ENCODE peak calls at places on chromosomes 13 and 19, in five cellular contexts. J is left ventricle myocardium inferior, N is GM23248, O is body of pancreas, I is IMR-90. X is an unnamed sample. For H3K36me3 and H3K9me3, the result is how much of the 10 kb centered on the place peaks cover.

GRCh38 chr13:68190826-68191225 is 960.7 kb upstream of the PCDH9 start:
- DNase-seq in N (no peak), O (no peak), J (no peak), I (no peak), X (no peak)

GRCh38 chr19:10335149-10336053 is 2.1 kb upstream of the RAVER1 start:
- DNase-seq in O (no peak), J (no peak), I (no peak), N (no peak), X (no peak)

GRCh38 chr13:51763486-51763885 is 40.5 kb downstream of the DHRS12 start:
- DNase-seq in J (no peak), O (no peak), N (no peak), I (no peak), X (no peak)

GRCh38 chr13:25136872-25137623 is 35.0 kb downstream of the AMER2 start:
- DNase-seq in N (no peak), I (no peak), O (no peak), J (no peak), X (no peak)

GRCh38 chr13:99949657-99950413 is 21.7 kb downstream of the ZIC5 start:
- DNase-seq in O (no peak), I (no peak), J (no peak), N (no peak), X (no peak)

GRCh38 chr19:8612807-8613171 is 2.3 kb upstream of the ADAMTS10 start:
- DNase-seq in N (no peak), O (no peak), J (no peak), I (no peak), X (no peak)

GRCh38 chr13:98984983-98985382 is 7.1 kb upstream of the DOCK9 start:
- DNase-seq in O (no peak), I (no peak), J (no peak), N (no peak), X (no peak)

GRCh38 chr19:15210323-15210774 is 9.6 kb upstream of the NOTCH3 start:
- DNase-seq in I (peak), J (peak), O (peak), N (peak), X (peak)

GRCh38 chr19:38047048-38047435 is 140.0 kb downstream of the SIPA1L3 start:
- DNase-seq in N (no peak), J (no peak), I (no peak), O (no peak), X (no peak)

GRCh38 chr13:83881917-83882625 is at the start of gene SLITRK1:
- DNase-seq in O (peak), N (peak), I (peak), J (no peak), X (peak)

GRCh38 chr13:31742102-31742695 is 2.9 kb downstream of the RXFP2 start:
- DNase-seq in J (peak), N (peak), I (peak), O (peak), X (peak)

GRCh38 chr13:30871713-30872029 is 34.4 kb upstream of the MEDAG start:
- DNase-seq in O (no peak), N (no peak), I (no peak), J (no peak), X (no peak)

GRCh38 chr19:52993342-52994178 is 20.2 kb upstream of the ERVV-1 start:
- DNase-seq in J (peak), I (peak), N (peak), O (peak), X (peak)

GRCh38 chr13:77565635-77566034 is 30.1 kb downstream of the SCEL start:
- DNase-seq in I (peak), N (peak), J (no peak), O (no peak), X (no peak)

GRCh38 chr13:27455331-27455855 is 5.0 kb upstream of the MTIF3 start:
- DNase-seq in J (no peak), O (no peak), I (no peak), N (peak), X (no peak)

GRCh38 chr13:103471896-103472295 is 405.7 kb upstream of the SLC10A2 start:
- DNase-seq in I (no peak), J (no peak), O (no peak), N (no peak), X (no peak)

GRCh38 chr13:105848494-105848893 is 687.0 kb downstream of the EFNB2 start:
- DNase-seq in I (no peak), N (no peak), J (no peak), O (no peak), X (no peak)

GRCh38 chr13:35554972-35555623 is 78.6 kb upstream of the MAB21L1 start:
- DNase-seq in N (peak), I (no peak), J (no peak), O (no peak), X (no peak)

GRCh38 chr13:112438515-112438914 is 62.4 kb downstream of the SPACA7 start:
- DNase-seq in J (no peak), N (no peak), I (no peak), O (no peak), X (no peak)

GRCh38 chr13:22883262-22883840 is 297.4 kb upstream of the SGCG start:
- DNase-seq in N (no peak), J (no peak), O (no peak), I (no peak), X (no peak)

GRCh38 chr13:71879129-71879535 is 12.1 kb upstream of the DACH1 start:
- DNase-seq in I (peak), J (no peak), N (peak), O (peak), X (peak)

GRCh38 chr19:42206871-42207755 is 10.4 kb downstream of the DEDD2 start:
- DNase-seq in O (no peak), N (peak), I (peak), J (no peak), X (no peak)

GRCh38 chr13:98265669-98266551 is 88.8 kb upstream of the RNF113B start:
- DNase-seq in N (peak), I (peak), O (peak), J (no peak), X (peak)

GRCh38 chr13:67120872-67121531 is 109.1 kb downstream of the PCDH9 start:
- DNase-seq in O (no peak), I (peak), J (no peak), N (no peak), X (no peak)

DNA sequence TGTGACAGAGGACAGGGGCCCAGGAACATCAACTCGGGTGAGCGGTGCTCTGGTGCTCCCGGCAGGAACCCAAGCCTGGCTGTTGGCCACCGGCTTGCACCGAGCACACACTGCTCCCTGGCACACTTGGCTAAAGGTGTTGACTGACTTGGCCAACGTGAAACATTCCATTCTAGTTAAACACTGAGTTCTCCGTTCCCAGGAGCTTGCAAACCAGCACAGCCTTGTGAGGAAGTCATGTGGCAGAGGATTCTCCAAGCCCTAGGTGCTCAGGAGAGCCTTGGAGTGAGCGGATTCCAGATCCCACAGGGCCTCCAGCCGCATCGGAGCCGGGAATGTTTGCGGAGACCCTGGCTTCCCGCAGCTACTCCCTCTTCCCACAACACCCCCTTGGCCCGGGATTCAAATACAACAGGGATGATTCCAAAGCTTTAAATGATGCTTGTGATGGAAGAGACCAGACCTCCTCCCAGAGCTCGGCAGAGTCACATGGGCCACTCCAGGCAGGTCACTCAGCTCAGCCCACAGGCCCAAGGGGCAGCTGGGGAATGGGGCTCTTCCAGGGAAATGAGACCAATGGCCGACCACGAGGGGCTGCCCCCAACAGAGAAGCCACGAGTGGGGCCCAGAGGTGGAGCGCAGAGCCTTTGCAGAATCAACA is 2.9 kb downstream of the C13orf46 start:
- DNase-seq in I (peak), J (peak), N (peak), O (peak), X (no peak)
- H3K36me3 ChIP-seq in I (half or more), J (under half), N (under half), O (under half), X (under half)

DNA sequence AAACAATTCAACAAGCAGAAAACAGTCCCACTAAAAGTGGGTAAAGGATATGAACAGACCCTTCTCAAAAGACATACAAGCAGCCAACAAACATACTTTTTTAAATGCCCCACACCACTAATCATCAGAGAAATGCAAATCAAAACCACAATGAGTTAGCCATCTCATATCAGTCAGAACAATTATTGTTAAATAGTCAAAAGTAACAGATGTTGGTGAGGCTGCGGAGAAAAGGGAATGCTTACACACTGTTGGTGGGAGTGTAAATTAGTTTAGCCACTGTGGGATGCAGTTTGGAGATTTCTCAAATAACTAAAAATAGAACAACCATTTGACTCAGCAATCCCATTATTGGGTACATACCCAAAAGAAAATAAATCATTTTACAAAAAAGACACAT is 8.7 kb downstream of the ZNF529 start:
- DNase-seq in O (no peak), J (no peak), I (no peak), N (no peak), X (no peak)
- H3K9me3 ChIP-seq in O (under half), J (half or more), I (under half), N (under half), X (under half)

GRCh38 chr19:49924004-49924880 is 4.8 kb upstream of the ATF5 start:
- DNase-seq in J (no peak), O (no peak), N (no peak), I (no peak), X (no peak)

GRCh38 chr19:49925486-49925885 is 3.5 kb upstream of the ATF5 start:
- DNase-seq in O (no peak), J (no peak), I (no peak), N (no peak), X (no peak)

GRCh38 chr19:49923055-49924003 is 5.7 kb upstream of the ATF5 start:
- DNase-seq in J (no peak), N (no peak), O (no peak), I (no peak), X (no peak)

GRCh38 chr19:49920624-49921363 is 8.2 kb upstream of the ATF5 start:
- DNase-seq in I (no peak), O (no peak), N (no peak), J (no peak), X (no peak)

DNA sequence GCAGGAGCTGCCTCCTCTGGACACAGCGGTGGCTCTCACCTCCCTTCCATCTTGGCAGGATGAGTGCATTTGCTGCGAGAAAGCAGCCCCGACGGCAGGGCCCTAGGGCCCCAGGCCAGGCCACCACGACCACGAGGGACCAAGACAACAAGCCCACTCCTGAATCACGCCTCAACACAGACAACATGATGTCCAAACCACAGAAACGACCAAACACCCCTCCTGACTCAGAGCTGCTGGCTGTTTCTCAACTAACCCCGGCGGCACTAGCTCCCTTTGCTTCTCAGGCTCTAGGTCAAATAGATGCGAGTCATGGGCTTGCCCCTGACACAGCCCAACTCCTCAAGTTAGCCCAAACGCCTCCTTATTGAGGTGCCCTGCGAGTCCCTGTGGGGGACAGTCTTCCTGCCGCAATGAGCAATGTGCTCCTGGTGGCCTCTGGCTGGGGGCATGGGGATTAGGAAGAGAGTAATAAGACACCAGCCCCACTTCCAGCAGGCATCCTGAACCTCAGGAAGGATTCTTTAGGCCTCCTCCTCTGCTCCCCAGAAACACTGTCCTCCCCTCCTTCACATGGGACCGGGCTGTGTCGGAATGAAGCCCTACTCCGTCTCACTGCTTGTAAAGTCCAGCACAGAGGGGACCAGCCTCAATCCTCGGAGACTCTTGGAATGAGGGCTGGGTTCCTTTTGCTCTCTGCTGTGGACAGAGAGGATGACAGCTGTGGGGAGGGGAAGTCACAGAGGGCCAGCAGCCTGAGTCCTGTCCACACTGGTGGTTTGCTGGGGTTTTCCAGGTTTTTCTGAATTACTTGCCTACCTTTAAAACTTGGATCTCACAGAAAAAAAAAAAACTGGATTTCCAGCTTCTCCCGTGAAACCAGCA is 6.9 kb upstream of the ATF5 start:
- DNase-seq in O (no peak), N (peak), J (no peak), I (peak), X (peak)
- H3K36me3 ChIP-seq in O (under half), N (under half), J (half or more), I (under half), X (half or more)

GRCh38 chr19:51614789-51615188 is 15.4 kb downstream of the SIGLEC5 start:
- DNase-seq in O (no peak), I (no peak), N (no peak), J (no peak), X (no peak)

GRCh38 chr19:51607077-51607476 is 23.1 kb downstream of the SIGLEC5 start:
- DNase-seq in O (no peak), J (no peak), N (no peak), I (no peak), X (no peak)

GRCh38 chr19:51607920-51608562 is 22.2 kb downstream of the SIGLEC5 start:
- DNase-seq in I (peak), N (peak), O (peak), J (peak), X (peak)

GRCh38 chr19:51615991-51616390 is 14.2 kb downstream of the SIGLEC5 start:
- DNase-seq in I (no peak), N (no peak), J (no peak), O (no peak), X (no peak)

GRCh38 chr19:51610576-51610975 is 19.6 kb downstream of the SIGLEC5 start:
- DNase-seq in J (no peak), I (no peak), O (no peak), N (no peak), X (no peak)
- H3K9me3 ChIP-seq in J (under half), I (under half), O (under half), N (under half), X (under half)

DNA sequence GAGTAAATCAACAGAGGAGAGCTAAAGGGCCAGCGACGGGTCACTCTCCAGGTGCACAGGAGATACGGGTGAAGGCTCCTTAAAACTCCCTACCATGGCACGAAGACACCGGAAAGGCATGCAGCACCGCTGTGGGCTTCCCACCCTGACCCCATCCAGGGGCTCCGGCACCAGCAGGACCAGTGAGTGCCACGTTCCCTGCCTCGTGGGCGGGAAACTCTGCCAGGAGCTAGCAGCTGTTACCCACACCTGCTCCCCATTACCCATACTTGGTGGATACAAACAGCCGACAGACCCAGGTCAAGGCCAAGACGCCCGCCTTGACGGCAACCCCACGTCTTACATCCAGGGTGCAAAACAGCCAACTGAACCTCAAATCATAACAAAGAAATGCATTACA is 56.7 kb downstream of the GNG7 start:
- DNase-seq in I (no peak), O (no peak), J (no peak), N (no peak), X (no peak)
- H3K36me3 ChIP-seq in I (under half), O (under half), J (under half), N (under half), X (under half)

GRCh38 chr13:53254495-53254894 is 225.9 kb downstream of the OLFM4 start:
- DNase-seq in I (no peak), J (no peak), O (no peak), N (peak), X (peak)
- H3K9me3 ChIP-seq in I (under half), J (under half), O (under half), N (under half), X (under half)

GRCh38 chr19:54464624-54465266 is 1.2 kb upstream of the LENG9 start:
- DNase-seq in J (peak), I (peak), O (peak), N (peak), X (peak)
- H3K36me3 ChIP-seq in J (under half), I (under half), O (under half), N (under half), X (under half)

DNA sequence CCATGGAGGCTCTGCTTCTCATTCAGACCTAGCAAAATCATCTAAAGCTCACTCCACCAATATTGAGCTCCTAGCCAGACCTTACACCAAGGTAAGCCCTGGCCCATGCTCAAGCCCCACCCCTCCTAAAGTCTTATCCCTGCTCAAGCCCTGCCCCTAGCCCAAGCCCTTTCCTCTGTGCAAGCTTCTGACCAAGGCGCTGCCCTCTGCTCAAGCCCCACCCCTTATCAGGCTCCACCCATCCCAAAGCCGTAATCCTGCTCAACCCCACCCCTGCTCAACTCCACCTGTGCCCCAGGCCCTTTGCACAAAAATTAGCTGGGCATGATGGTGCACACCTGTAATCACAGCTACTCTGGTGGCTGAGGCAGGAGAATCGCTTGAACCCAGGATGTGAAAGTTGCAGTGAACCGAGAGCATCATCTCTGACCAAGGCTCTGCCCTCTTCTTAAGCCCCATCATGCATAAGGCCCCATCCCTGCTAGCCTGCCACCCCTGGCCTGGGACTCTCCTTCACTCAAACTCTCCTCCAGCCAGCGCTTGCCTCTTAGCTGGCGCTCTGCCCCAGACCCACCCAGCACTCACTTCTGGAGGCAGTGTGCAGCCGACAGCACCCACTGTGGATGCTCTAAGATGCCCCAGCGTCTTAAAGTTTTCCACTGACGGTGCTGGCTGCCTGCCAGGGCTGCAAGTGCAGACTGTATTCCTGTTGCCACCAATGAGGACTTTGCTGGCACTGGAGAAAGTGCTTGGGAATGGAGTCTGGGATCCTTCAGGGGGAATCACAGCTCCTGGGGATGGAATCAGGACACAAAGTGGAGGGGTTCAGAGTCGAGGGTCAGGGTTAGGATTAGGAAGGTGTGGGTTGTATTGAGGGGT is 16.5 kb downstream of the KLK4 start:
- DNase-seq in I (no peak), O (no peak), N (peak), J (no peak), X (no peak)
- H3K9me3 ChIP-seq in I (under half), O (under half), N (under half), J (under half), X (under half)

DNA sequence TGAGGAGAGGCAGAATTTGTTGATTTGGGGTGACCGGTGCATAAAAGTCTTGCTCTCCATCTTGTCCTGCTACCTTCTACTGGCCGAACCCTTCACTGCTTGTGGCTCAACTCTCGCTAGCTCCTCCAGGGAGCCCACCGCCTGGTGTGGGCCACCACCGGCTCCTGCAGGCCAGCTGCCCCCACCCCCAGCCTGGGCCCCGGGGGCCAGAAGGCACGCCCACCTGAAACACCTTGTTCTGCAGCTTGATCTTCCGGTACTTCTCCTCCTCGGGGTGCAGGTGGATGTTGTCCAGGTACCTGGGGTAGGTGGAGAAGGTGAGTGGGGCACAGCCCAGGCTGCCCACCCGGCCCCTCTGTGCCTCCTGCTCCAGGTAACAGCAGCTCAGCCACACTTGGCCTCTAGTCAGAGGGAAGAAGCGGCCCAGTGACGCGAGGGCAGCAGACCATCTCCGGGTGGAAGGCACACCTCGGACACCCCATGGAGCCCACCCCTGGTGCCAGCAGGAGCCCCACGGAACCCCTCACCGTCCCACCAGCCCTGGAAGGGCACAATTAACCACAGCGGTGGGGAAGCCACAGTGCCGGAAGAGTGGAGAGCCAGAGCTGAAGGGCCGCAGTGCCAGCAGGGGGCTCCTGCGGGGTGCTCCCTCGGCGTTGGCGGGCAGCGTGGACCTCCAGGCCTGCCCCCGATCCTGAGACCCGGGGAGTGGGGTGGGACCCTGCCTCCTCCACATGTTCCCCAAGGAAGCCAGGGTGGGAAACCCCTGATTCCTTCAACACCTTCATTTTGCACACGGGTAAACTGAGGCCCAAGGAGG is 10.1 kb downstream of the UBXN6 start:
- DNase-seq in I (no peak), N (no peak), J (no peak), O (no peak), X (no peak)
- H3K36me3 ChIP-seq in I (half or more), N (under half), J (half or more), O (under half), X (under half)